ENCODE peak calls at places on chromosomes 11 and 22, in ten cellular contexts. B is NCI-H2171 treated with DMSO at 0.1 percent for 48 hours; Q is GM03348; N is NCI-H2081; F is stimulated activated CD4-positive, alpha-beta T cell treated with anti-CD3 and anti-CD28 coated beads, Interleukin-15, amount 100 ng/mL, for 24 hours; Z is NCI-H1092; I is CD8-positive, alpha-beta memory T cell; O is NCI-H187; K is SJSA1; J is substantia nigra. S is an unnamed sample.
A peak's percentile ranks its signal among the peaks of the same experiment; 100 is the strongest.

GRCh38 chr11:128911239-128911638 is 20.1 kb downstream of the KCNJ5 start:
- DNase-seq in Z (no peak), I (no peak), B (no peak), J (no peak), Q (no peak), K (no peak), N (no peak), F (no peak), O (no peak), S (no peak)

GRCh38 chr11:69840371-69841169 is 21.4 kb upstream of the FGF3 start:
- DNase-seq in F (no peak), Z (no peak), Q (no peak), N (no peak), B (no peak), J (no peak), I (no peak), K (no peak), O (no peak), S (no peak)

GRCh38 chr11:119472856-119473222 is 49.9 kb upstream of the THY1 start:
- DNase-seq in Q (no peak), K (no peak), Z (no peak), F (no peak), B (no peak), N (no peak), J (no peak), O (no peak), I (no peak), S (no peak)

GRCh38 chr11:70272009-70272408 is 1.5 kb downstream of the PPFIA1 start:
- DNase-seq in K (no peak), I (no peak), Q (no peak), O (no peak), F (no peak), Z (no peak), N (no peak), B (no peak), J (no peak), S (no peak)

GRCh38 chr22:44918166-44918924 is 91.5 kb downstream of the PHF21B start:
- DNase-seq in I (no peak), N (no peak), O (no peak), F (no peak), Z (no peak), Q (no peak), J (no peak), B (no peak), K (no peak), S (no peak)

GRCh38 chr11:68145120-68145866 is 24.1 kb upstream of the CHKA start:
- DNase-seq in B (no peak), N (no peak), K (no peak), Q (no peak), Z (no peak), O (no peak), F (no peak), I (no peak), J (no peak), S (no peak)

GRCh38 chr11:29272019-29272654 is 744.7 kb downstream of the KCNA4 start:
- DNase-seq in N (no peak), O (no peak), Q (peak; percentile 57), J (no peak), K (peak; percentile 24), B (peak; percentile 19), F (no peak), Z (no peak), I (no peak), S (no peak)

GRCh38 chr22:20130319-20130718 is 1.3 kb upstream of the ZDHHC8 start:
- DNase-seq in B (peak; percentile 72), Q (no peak), I (peak; percentile 11), O (no peak), F (no peak), Z (peak; percentile 39), N (no peak), K (no peak), J (no peak), S (no peak)

GRCh38 chr11:64355078-64355940 is 3.7 kb upstream of the RPS6KA4 start:
- DNase-seq in Q (peak; percentile 94), J (peak; percentile 74), O (no peak), N (peak; percentile 88), F (peak; percentile 61), B (peak; percentile 85), K (peak; percentile 85), Z (peak; percentile 71), I (no peak), S (peak; percentile 64)

GRCh38 chr22:23214398-23214797 is 34.1 kb downstream of the BCR start:
- DNase-seq in Z (no peak), N (no peak), O (no peak), J (no peak), K (no peak), F (no peak), I (no peak), Q (no peak), B (no peak), S (no peak)

GRCh38 chr11:128509990-128510389 is 77.4 kb downstream of the ETS1 start:
- DNase-seq in J (no peak), Z (no peak), Q (no peak), F (no peak), N (no peak), I (no peak), K (no peak), O (no peak), B (no peak), S (no peak)

GRCh38 chr11:102981324-102981910 is 25.9 kb upstream of the MMP13 start:
- DNase-seq in K (peak; percentile 14), F (no peak), I (no peak), N (no peak), Q (no peak), O (no peak), J (no peak), B (no peak), Z (no peak), S (no peak)